ENCODE peak calls at places on chromosomes 16 and 17, in four cellular contexts. D is tibial nerve, R is Peyer's patch, H is testis. O is an unnamed sample.

GRCh38 chr16:29925173-29925804 is 737 bp downstream of the KCTD13 start:
- DNase-seq in D (no peak), R (no peak), H (no peak), O (no peak)

GRCh38 chr17:144936-145670 is 7.7 kb downstream of the SCGB1C2 start:
- DNase-seq in D (peak), R (peak), H (peak), O (no peak)

GRCh38 chr17:33013596-33014375 is 22.1 kb downstream of the SPACA3 start:
- DNase-seq in D (no peak), R (no peak), H (no peak), O (no peak)

GRCh38 chr16:89401205-89401604 is 89.2 kb downstream of the ANKRD11 start:
- DNase-seq in D (no peak), R (no peak), H (no peak), O (no peak)

GRCh38 chr17:51056813-51057510 is 63.7 kb downstream of the SPAG9 start:
- DNase-seq in D (peak), R (no peak), H (peak), O (peak)

GRCh38 chr17:79834575-79835469 is 4.4 kb downstream of the CBX4 start:
- DNase-seq in D (no peak), R (no peak), H (no peak), O (no peak)

GRCh38 chr17:35038434-35038833 is 25.1 kb downstream of the RFFL start:
- DNase-seq in D (no peak), R (no peak), H (no peak), O (no peak)

GRCh38 chr16:19809121-19809635 is 75.5 kb downstream of the GPRC5B start:
- DNase-seq in D (no peak), R (no peak), H (no peak), O (no peak)

GRCh38 chr16:82699262-82699661 is 72.5 kb downstream of the CDH13 start:
- DNase-seq in D (no peak), R (no peak), H (no peak), O (no peak)

GRCh38 chr17:34382586-34383224 is 19.7 kb upstream of the CCL1 start:
- DNase-seq in D (no peak), R (no peak), H (no peak), O (no peak)

GRCh38 chr16:49548571-49548970 is 175.0 kb downstream of the C16orf78 start:
- DNase-seq in D (no peak), R (peak), H (no peak), O (no peak)

GRCh38 chr17:17545984-17546383 is 45.5 kb downstream of the PEMT start:
- DNase-seq in D (no peak), R (no peak), H (no peak), O (no peak)

GRCh38 chr17:82881900-82882714 is 42.3 kb upstream of the ZNF750 start:
- DNase-seq in D (peak), R (no peak), H (peak), O (no peak)

GRCh38 chr16:17345043-17345442 is 125.7 kb downstream of the XYLT1 start:
- DNase-seq in D (peak), R (no peak), H (peak), O (no peak)

GRCh38 chr17:44981221-44981968 is 13.3 kb upstream of the C1QL1 start:
- DNase-seq in D (no peak), R (no peak), H (no peak), O (peak)

GRCh38 chr17:68450801-68451200 is 6.5 kb downstream of the WIPI1 start:
- DNase-seq in D (no peak), R (no peak), H (no peak), O (no peak)

GRCh38 chr17:68452724-68453290 is 4.5 kb downstream of the WIPI1 start:
- DNase-seq in D (no peak), R (no peak), H (no peak), O (no peak)

GRCh38 chr17:68450391-68450790 is 6.9 kb downstream of the WIPI1 start:
- DNase-seq in D (no peak), R (no peak), H (no peak), O (no peak)

GRCh38 chr17:68453991-68454665 is 3.2 kb downstream of the WIPI1 start:
- DNase-seq in D (no peak), R (no peak), H (no peak), O (no peak)

GRCh38 chr17:68451650-68452354 is 5.5 kb downstream of the WIPI1 start:
- DNase-seq in D (no peak), R (no peak), H (no peak), O (no peak)
- TF ChIP-seq CTCF in D (no peak), R (no peak), H (no peak), O (no peak)

DNA sequence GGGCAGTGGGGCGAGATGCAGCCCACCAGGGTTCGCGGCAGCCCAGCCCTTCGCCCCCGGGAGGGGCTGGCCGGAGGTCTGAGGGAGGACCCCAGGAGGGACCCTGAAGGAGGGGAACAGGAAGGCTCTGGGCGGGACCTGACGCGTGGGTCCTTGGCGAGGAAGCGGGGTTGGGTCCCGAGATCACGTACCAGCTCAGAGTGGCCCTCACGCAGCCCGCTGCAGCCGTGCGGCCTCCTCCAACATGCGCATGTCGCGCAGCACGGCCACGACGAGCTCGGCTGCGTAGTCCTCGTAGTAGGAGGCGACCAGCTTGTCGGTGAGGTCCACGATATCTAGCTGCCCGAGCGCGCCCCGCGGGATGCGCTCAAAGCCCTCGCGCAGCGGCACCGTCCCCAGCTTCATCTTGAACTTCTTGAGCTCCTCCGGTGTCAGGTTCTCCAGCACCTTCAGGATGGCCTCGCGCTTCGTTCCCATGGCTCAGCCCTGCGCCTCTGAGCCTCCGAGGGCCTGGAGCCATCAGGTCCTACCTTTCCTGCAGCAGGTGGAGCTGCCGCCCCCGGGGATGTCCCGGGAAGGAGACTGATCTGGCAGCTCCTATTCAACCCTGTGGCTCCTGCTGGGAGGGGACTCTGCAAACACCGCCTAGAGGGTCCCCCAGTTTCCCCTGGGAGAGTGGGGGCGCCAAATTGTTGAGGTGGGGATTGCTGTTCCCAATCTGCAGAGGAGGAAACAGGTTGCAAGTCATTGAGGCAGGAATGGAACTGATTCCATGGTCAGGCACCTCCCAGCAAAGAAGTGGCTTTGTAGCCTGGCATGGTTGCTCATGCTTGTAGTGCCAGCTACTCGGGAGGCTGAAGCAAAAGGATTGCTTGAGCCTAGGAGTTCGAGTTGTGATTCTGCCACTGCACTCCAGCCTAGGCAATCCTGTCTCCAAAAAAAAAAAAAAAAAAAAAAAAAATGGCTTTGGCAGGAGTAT is at the start of gene PYDC1:
- DNase-seq in D (no peak), R (no peak), H (no peak), O (no peak)
- TF ChIP-seq CTCF in D (no peak), R (no peak), H (no peak), O (no peak)

GRCh38 chr16:6913535-6913934 is 419.1 kb upstream of the RBFOX1 start:
- DNase-seq in D (no peak), R (no peak), H (no peak), O (no peak)

GRCh38 chr16:6916946-6917345 is 415.7 kb upstream of the RBFOX1 start:
- DNase-seq in D (no peak), R (no peak), H (no peak), O (no peak)

GRCh38 chr16:6918661-6919060 is 414.0 kb upstream of the RBFOX1 start:
- DNase-seq in D (no peak), R (no peak), H (no peak), O (no peak)
- TF ChIP-seq CTCF in D (no peak), R (no peak), H (no peak), O (no peak)

GRCh38 chr17:28712037-28712704 is 483 bp upstream of the PROCA1 start:
- DNase-seq in D (peak), R (no peak), H (peak), O (no peak)

GRCh38 chr17:28711723-28712036 is at the start of gene PROCA1:
- DNase-seq in D (no peak), R (no peak), H (no peak), O (no peak)

GRCh38 chr17:28712705-28713415 is 1.2 kb upstream of the PROCA1 start:
- DNase-seq in D (no peak), R (no peak), H (no peak), O (no peak)

GRCh38 chr17:28715217-28715616 is 2.5 kb downstream of the RAB34 start:
- DNase-seq in D (no peak), R (no peak), H (no peak), O (no peak)

DNA sequence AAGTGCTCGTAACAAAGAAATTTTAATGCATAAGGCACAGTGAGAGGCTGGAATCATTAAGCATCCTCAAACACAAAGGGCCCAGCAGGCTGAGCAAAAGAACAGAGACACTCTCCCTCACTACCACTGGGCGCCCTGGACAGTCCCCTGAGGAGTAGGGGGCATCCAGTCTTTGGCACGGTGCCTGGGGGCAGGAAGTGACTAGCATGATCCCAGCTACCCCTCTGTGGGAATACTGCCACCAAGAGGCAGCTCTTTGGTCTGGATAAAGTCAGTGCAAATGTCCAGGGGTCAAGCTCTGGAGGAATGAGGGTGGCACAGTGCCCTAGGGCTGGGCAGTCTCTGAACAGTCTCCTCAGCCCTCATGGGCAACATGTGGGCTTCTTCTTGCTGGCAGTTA is 2.6 kb upstream of the PROCA1 start:
- DNase-seq in D (no peak), R (no peak), H (no peak), O (no peak)
- TF ChIP-seq CTCF in D (no peak), R (no peak), H (no peak), O (no peak)

GRCh38 chr17:40399185-40399584 is 18.5 kb downstream of the TOP2A start:
- DNase-seq in D (no peak), R (no peak), H (no peak), O (peak)
- TF ChIP-seq CTCF in D (peak), R (peak), H (peak), O (peak)

DNA sequence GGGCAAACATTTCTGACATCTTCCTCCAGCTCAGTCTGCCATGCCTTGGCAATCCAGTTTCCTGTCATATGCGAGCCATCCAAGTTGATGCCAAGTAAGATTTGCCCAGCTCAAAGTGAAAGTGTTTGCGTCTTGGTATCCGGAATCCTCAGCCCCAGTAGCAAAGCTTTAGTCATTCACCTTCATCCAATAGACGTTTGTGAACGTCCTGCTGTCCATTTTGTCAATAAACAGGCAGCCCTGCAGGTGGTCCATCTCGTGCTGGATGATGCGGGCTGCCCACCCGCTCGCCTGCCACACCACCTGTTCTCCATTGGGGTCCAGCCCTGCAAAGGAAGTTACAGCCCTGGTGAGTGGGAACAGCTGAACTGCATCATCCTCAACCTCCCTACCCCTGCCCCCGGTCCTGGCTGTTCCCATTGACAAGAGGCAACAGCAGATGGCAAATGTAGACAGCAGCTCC is 1.5 kb downstream of the PDF start:
- DNase-seq in D (no peak), R (no peak), H (no peak), O (no peak)
- TF ChIP-seq CTCF in D (no peak), R (no peak), H (no peak), O (no peak)

GRCh38 chr17:55482591-55483389 is 28.5 kb downstream of the SMIM36 start:
- DNase-seq in D (no peak), R (no peak), H (no peak), O (no peak)
- TF ChIP-seq CTCF in D (no peak), R (no peak), H (no peak), O (no peak)

GRCh38 chr17:7988750-7989178 is 13.7 kb upstream of the GUCY2D start:
- DNase-seq in D (peak), R (no peak), H (peak), O (peak)
- TF ChIP-seq CTCF in D (peak), R (peak), H (peak), O (peak)

GRCh38 chr17:1947743-1948516 is 77.2 kb downstream of the RTN4RL1 start:
- DNase-seq in D (no peak), R (peak), H (no peak), O (no peak)
- TF ChIP-seq CTCF in D (no peak), R (no peak), H (no peak), O (no peak)

O was measured in AG09319.